ENCODE peak calls at places on chromosomes 4 and X, in four cellular contexts. C is AG04450, B is prostate gland, T is upper lobe of right lung. H is an unnamed sample.

GRCh38 chrX:20680998-20681397 is 414.3 kb upstream of the RPS6KA3 start:
- DNase-seq in C (no peak), B (no peak), T (no peak), H (no peak)

GRCh38 chr4:692771-693554 is 4.0 kb upstream of the SLC49A3 start:
- DNase-seq in C (no peak), B (peak; percentile 74), T (no peak), H (no peak)

GRCh38 chr4:146407669-146408084 is 114.1 kb downstream of the SLC10A7 start:
- DNase-seq in C (no peak), B (no peak), T (no peak), H (no peak)

GRCh38 chr4:67883463-67883862 is 339 bp downstream of the TMPRSS11D start:
- DNase-seq in C (no peak), B (no peak), T (no peak), H (no peak)

GRCh38 chr4:34181891-34182290 is 2062.4 kb downstream of the ARAP2 start:
- DNase-seq in C (no peak), B (no peak), T (no peak), H (peak; percentile 73)

GRCh38 chr4:15361529-15361928 is 66.3 kb upstream of the C1QTNF7 start:
- DNase-seq in C (no peak), B (no peak), T (no peak), H (no peak)

GRCh38 chrX:154401918-154402621 is 3.9 kb downstream of the RPL10 start:
- DNase-seq in C (no peak), B (peak; percentile 30), T (no peak), H (no peak)

GRCh38 chr4:100348472-100348871 is 158.2 kb upstream of the DDIT4L start:
- DNase-seq in C (no peak), B (no peak), T (no peak), H (peak; percentile 72)

GRCh38 chr4:183370786-183371185 is 48.6 kb upstream of the CLDN24 start:
- DNase-seq in C (no peak), B (no peak), T (no peak), H (no peak)

GRCh38 chrX:46407753-46408130 is 137.5 kb downstream of the ZNF674 start:
- DNase-seq in C (no peak), B (no peak), T (no peak), H (no peak)

GRCh38 chrX:15277594-15277993 is 7.7 kb upstream of the ASB9 start:
- DNase-seq in C (no peak), B (no peak), T (no peak), H (no peak)

GRCh38 chr4:55468724-55469123 is 73.0 kb downstream of the TMEM165 start:
- DNase-seq in C (peak; percentile 16), B (no peak), T (no peak), H (peak; percentile 8)

GRCh38 chr4:150212485-150212884 is 134.2 kb downstream of the DCLK2 start:
- DNase-seq in C (no peak), B (no peak), T (no peak), H (no peak)

GRCh38 chr4:17619416-17620105 is 5.1 kb downstream of the MED28 start:
- DNase-seq in C (peak; percentile 64), B (no peak), T (no peak), H (no peak)
- H3K27ac ChIP-seq in C (peak overlapping the region; percentile 96), B (no peak overlapping the region), T (no peak overlapping the region), H (peak overlapping the region; percentile 43)

DNA sequence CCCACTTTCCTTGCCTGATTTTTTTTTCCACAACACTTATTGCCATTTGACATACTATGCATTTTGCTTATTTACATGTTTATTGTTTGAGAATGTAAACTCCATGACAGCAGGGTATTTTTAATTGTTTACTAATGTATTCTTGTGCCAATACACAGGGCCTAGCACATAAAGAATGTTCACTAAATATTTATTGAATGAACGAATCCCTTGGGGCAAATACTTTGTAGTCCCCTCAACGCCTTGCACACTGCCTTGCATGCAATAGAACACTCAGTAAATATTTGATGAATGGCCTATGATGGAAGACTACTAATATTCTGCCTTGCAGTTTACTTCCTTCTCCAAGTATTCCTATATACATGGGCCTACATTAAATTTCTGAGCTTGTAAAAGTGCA is 1.4 kb upstream of the PRPS1 start:
- DNase-seq in C (no peak), B (no peak), T (no peak), H (no peak)
- H3K27ac ChIP-seq in C (no peak overlapping the region), B (no peak overlapping the region), T (no peak overlapping the region), H (no peak overlapping the region)

GRCh38 chr4:184807797-184808718 is 17.7 kb downstream of the ACSL1 start:
- DNase-seq in C (peak; percentile 66), B (no peak), T (no peak), H (peak; percentile 36)
- H3K27ac ChIP-seq in C (no peak overlapping the region), B (peak overlapping the region; percentile 89), T (no peak overlapping the region), H (no peak overlapping the region)

DNA sequence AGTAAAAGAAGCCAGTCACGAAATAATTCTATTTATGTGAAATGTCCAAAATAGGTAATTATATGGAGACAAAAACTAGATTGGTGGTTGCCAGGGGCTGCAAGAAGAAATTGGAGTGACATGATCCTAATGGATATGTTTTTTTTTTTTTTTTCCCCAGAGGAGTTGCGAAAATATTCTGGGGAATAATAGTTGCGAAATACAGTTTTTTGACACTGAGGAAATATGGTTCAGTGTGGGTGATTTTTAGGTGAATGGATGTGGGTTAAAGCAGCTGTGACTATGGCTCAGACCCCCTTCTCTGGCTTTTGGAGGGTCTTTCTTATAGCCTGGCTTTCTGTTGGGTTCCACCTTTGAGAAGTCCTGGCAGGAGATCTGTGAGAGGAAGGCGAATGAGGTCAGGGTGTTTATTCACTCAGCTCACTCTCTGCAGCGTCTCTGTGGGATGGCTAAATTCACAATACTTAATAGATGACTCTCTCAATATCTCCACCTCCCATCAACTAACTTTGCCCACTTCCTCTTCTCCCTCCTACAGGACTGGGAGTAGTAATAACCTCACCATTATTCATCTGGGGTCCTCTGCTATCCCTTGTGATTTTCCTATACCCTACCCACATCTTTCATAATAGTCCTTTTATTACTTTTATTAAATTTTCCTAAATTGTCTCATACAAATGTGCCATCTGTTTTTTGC is 15.3 kb upstream of the RAB9B start:
- DNase-seq in C (no peak), B (no peak), T (no peak), H (no peak)
- H3K27ac ChIP-seq in C (no peak overlapping the region), B (no peak overlapping the region), T (no peak overlapping the region), H (no peak overlapping the region)

GRCh38 chr4:168737441-168738176 is 240.8 kb downstream of the PALLD start:
- DNase-seq in C (peak; percentile 32), B (no peak), T (no peak), H (no peak)

GRCh38 chr4:168735735-168736134 is 238.9 kb downstream of the PALLD start:
- DNase-seq in C (no peak), B (no peak), T (no peak), H (no peak)

GRCh38 chr4:168732714-168733113 is 235.9 kb downstream of the PALLD start:
- DNase-seq in C (no peak), B (no peak), T (no peak), H (no peak)

GRCh38 chr4:168736831-168737230 is 240.0 kb downstream of the PALLD start:
- DNase-seq in C (no peak), B (no peak), T (no peak), H (no peak)

GRCh38 chr4:168734703-168735688 is 238.1 kb downstream of the PALLD start:
- DNase-seq in C (no peak), B (no peak), T (no peak), H (no peak)
- H3K27ac ChIP-seq in C (no peak overlapping the region), B (no peak overlapping the region), T (peak overlapping the region; percentile 47), H (no peak overlapping the region)

GRCh38 chr4:88246600-88246999 is 37.8 kb downstream of the PPM1K start:
- DNase-seq in C (no peak), B (no peak), T (no peak), H (no peak)
- H3K27ac ChIP-seq in C (no peak overlapping the region), B (no peak overlapping the region), T (no peak overlapping the region), H (no peak overlapping the region)

GRCh38 chr4:76881375-76881774 is 16.6 kb downstream of the SOWAHB start:
- DNase-seq in C (no peak), B (peak; percentile 61), T (no peak), H (peak; percentile 92)

GRCh38 chr4:76882630-76883029 is 15.3 kb downstream of the SOWAHB start:
- DNase-seq in C (no peak), B (no peak), T (no peak), H (peak; percentile 71)

GRCh38 chr4:76874176-76874575 is 23.8 kb downstream of the SOWAHB start:
- DNase-seq in C (no peak), B (no peak), T (no peak), H (no peak)

GRCh38 chr4:76883147-76883546 is 14.8 kb downstream of the SOWAHB start:
- DNase-seq in C (no peak), B (no peak), T (no peak), H (no peak)

DNA sequence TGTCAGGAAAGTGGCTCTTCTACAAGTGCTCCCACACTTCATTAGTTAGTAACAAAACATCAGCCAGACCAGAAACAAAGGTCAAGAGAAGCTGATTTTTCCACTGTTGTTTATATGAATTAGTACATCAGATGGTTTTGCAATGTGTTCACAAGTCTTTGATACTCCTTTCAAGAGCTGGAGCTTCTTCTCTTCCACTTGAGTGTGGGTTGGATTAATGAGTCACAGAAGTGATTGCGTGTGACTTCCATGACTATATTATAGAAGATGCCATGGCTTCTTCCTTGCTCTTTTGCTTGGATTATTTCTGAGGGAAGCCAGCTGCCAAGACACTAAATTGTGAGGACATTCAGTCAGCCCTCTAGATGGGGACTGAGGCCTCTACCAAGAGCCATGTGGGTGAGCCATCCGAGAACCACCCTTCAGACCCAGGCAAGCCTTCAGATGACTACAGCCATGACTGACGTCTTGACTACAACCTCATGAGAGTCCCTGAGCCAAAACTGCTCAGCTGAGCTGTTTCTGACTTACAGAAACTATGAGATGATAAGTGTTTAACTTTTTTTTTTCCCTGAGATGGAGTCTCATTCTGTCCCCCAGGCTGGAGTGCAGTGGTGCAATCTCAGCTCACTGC is 18.1 kb downstream of the SOWAHB start:
- DNase-seq in C (peak; percentile 15), B (no peak), T (no peak), H (no peak)
- H3K27ac ChIP-seq in C (no peak overlapping the region), B (no peak overlapping the region), T (no peak overlapping the region), H (peak overlapping the region; percentile 54)